ENCODE peak calls at places on chromosome 13, in seven cellular contexts. One of them, this sample, is unnamed.
A peak's percentile ranks its signal among the peaks of the same experiment; 100 is the strongest.

GRCh38 chr13:30864352-30865130 is 41.5 kb upstream of the MEDAG start:
- DNase-seq in body of pancreas: no peak
- DNase-seq in breast epithelium: no peak
- DNase-seq in gastrocnemius medialis: no peak
- DNase-seq in NB4: no peak
- DNase-seq in esophagus squamous epithelium: no peak
- DNase-seq in A549: no peak
- DNase-seq in this sample: peak; percentile 83

GRCh38 chr13:99160415-99160814 is 40.2 kb upstream of the UBAC2 start:
- DNase-seq in body of pancreas: no peak
- DNase-seq in breast epithelium: no peak
- DNase-seq in gastrocnemius medialis: no peak
- DNase-seq in NB4: no peak
- DNase-seq in esophagus squamous epithelium: no peak
- DNase-seq in A549: no peak
- DNase-seq in this sample: no peak

GRCh38 chr13:32852568-32852967 is 163.7 kb upstream of the KL start:
- DNase-seq in body of pancreas: no peak
- DNase-seq in breast epithelium: no peak
- DNase-seq in gastrocnemius medialis: no peak
- DNase-seq in NB4: no peak
- DNase-seq in esophagus squamous epithelium: no peak
- DNase-seq in A549: no peak
- DNase-seq in this sample: no peak

GRCh38 chr13:44976949-44977583 is 12.2 kb downstream of the NUFIP1 start:
- DNase-seq in body of pancreas: peak; percentile 54
- DNase-seq in breast epithelium: no peak
- DNase-seq in gastrocnemius medialis: no peak
- DNase-seq in NB4: no peak
- DNase-seq in esophagus squamous epithelium: no peak
- DNase-seq in A549: no peak
- DNase-seq in this sample: no peak

GRCh38 chr13:24495151-24495729 is 17.3 kb downstream of the PARP4 start:
- DNase-seq in body of pancreas: no peak
- DNase-seq in breast epithelium: no peak
- DNase-seq in gastrocnemius medialis: no peak
- DNase-seq in NB4: no peak
- DNase-seq in esophagus squamous epithelium: no peak
- DNase-seq in A549: no peak
- DNase-seq in this sample: no peak

GRCh38 chr13:75326173-75327131 is 155.5 kb downstream of the TBC1D4 start:
- DNase-seq in body of pancreas: no peak
- DNase-seq in breast epithelium: no peak
- DNase-seq in gastrocnemius medialis: no peak
- DNase-seq in NB4: no peak
- DNase-seq in esophagus squamous epithelium: no peak
- DNase-seq in A549: no peak
- DNase-seq in this sample: no peak

GRCh38 chr13:83943530-83944279 is 61.4 kb upstream of the SLITRK1 start:
- DNase-seq in body of pancreas: peak; percentile 13
- DNase-seq in breast epithelium: no peak
- DNase-seq in gastrocnemius medialis: no peak
- DNase-seq in NB4: no peak
- DNase-seq in esophagus squamous epithelium: no peak
- DNase-seq in A549: no peak
- DNase-seq in this sample: no peak

GRCh38 chr13:90055121-90055520 is 1292.4 kb upstream of the MIR17HG start:
- DNase-seq in body of pancreas: no peak
- DNase-seq in breast epithelium: no peak
- DNase-seq in gastrocnemius medialis: no peak
- DNase-seq in NB4: no peak
- DNase-seq in esophagus squamous epithelium: no peak
- DNase-seq in A549: no peak
- DNase-seq in this sample: no peak

DNA sequence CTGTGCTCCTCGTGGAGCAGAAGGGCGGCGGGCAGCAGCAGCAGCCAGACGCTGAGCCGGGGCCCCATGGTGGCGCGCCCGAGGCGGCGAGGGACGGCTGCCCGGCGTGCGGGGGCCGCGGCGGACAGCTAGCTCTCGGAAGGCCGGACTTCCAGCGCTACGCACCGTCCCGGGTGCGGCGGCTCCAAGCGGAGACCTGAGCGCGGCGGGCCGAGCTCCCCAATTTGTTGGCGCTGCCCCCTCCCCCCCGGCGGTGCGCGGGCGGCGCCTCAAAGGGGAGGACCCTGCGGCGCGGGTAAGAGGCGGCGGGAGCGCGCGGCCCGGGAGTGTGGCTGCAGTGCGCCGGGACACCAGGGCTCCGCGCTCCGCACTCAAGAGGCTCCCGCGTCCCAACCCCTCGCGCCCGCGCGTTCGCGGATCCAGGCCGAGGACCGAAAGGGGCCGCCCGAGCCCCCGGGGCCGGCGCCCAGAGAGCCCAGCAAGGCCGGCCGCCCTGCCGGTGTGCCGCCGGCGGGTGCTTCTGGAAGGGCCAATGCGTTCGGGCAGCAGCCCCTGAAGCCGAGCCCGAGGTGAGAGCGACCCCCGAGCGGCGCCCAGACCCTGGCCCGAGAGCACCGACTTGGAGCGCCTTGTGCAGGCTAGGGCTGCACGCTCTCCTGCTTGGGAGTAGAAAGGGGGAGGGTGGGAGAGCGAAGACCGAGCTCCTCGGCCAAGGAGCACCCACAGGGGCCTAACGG is at the start of the genes COL4A1 and COL4A2:
- DNase-seq in body of pancreas: peak; percentile 47
- DNase-seq in breast epithelium: peak; percentile 57
- DNase-seq in gastrocnemius medialis: peak; percentile 47
- DNase-seq in NB4: no peak
- DNase-seq in esophagus squamous epithelium: no peak
- DNase-seq in A549: no peak
- DNase-seq in this sample: peak; percentile 92
- TF ChIP-seq POLR2A in body of pancreas: peak; percentile 60
- TF ChIP-seq POLR2A in breast epithelium: peak; percentile 20
- TF ChIP-seq POLR2A in gastrocnemius medialis: peak; percentile 93
- TF ChIP-seq POLR2A in NB4: no peak
- TF ChIP-seq POLR2A in esophagus squamous epithelium: peak; percentile 95
- TF ChIP-seq POLR2A in A549: peak; percentile 74
- TF ChIP-seq POLR2A in this sample: no peak

DNA sequence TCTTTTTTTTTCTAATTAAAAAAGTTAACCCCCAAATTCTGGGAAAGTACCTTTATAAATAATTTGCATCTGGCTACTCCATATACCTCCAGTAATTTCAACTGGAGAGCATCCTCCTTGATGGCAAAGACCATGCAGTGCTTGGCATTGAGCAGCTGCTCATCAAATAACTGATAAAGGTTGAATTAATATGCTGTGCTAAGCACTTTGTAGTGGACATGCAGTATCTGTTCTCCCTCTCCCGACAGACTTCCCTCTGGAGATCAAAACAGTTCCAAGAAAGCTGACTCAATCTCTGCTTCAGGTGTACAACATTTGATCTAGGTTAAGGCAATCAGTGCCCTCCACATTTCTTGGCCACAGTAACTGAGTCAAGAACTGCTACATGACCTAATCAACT is 3.3 kb downstream of the SPRYD7 start:
- DNase-seq in body of pancreas: no peak
- DNase-seq in breast epithelium: no peak
- DNase-seq in gastrocnemius medialis: no peak
- DNase-seq in NB4: no peak
- DNase-seq in esophagus squamous epithelium: no peak
- DNase-seq in A549: no peak
- DNase-seq in this sample: no peak
- TF ChIP-seq CTCF in body of pancreas: no peak
- TF ChIP-seq CTCF in breast epithelium: no peak
- TF ChIP-seq CTCF in gastrocnemius medialis: no peak
- TF ChIP-seq CTCF in NB4: no peak
- TF ChIP-seq CTCF in esophagus squamous epithelium: no peak
- TF ChIP-seq CTCF in A549: no peak
- TF ChIP-seq CTCF in this sample: no peak

GRCh38 chr13:40064154-40064713 is 408.8 kb downstream of the COG6 start:
- DNase-seq in body of pancreas: no peak
- DNase-seq in breast epithelium: no peak
- DNase-seq in gastrocnemius medialis: no peak
- DNase-seq in NB4: no peak
- DNase-seq in esophagus squamous epithelium: no peak
- DNase-seq in A549: no peak
- DNase-seq in this sample: no peak
- H3K4me3 ChIP-seq in body of pancreas: no peak overlapping the region
- H3K4me3 ChIP-seq in breast epithelium: no peak overlapping the region
- H3K4me3 ChIP-seq in gastrocnemius medialis: no peak overlapping the region
- H3K4me3 ChIP-seq in NB4: no peak overlapping the region
- H3K4me3 ChIP-seq in esophagus squamous epithelium: no peak overlapping the region
- H3K4me3 ChIP-seq in A549: no peak overlapping the region
- H3K4me3 ChIP-seq in this sample: no peak overlapping the region

GRCh38 chr13:110225007-110225406 is 82.0 kb downstream of the COL4A1 start:
- DNase-seq in body of pancreas: no peak
- DNase-seq in breast epithelium: no peak
- DNase-seq in gastrocnemius medialis: no peak
- DNase-seq in NB4: no peak
- DNase-seq in esophagus squamous epithelium: no peak
- DNase-seq in A549: no peak
- DNase-seq in this sample: no peak
- TF ChIP-seq POLR2A in body of pancreas: no peak
- TF ChIP-seq POLR2A in breast epithelium: no peak
- TF ChIP-seq POLR2A in gastrocnemius medialis: no peak
- TF ChIP-seq POLR2A in NB4: no peak
- TF ChIP-seq POLR2A in esophagus squamous epithelium: no peak
- TF ChIP-seq POLR2A in A549: no peak
- TF ChIP-seq POLR2A in this sample: no peak

GRCh38 chr13:40082644-40083043 is 427.2 kb downstream of the COG6 start:
- DNase-seq in body of pancreas: peak; percentile 34
- DNase-seq in breast epithelium: no peak
- DNase-seq in gastrocnemius medialis: no peak
- DNase-seq in NB4: no peak
- DNase-seq in esophagus squamous epithelium: no peak
- DNase-seq in A549: no peak
- DNase-seq in this sample: no peak
- TF ChIP-seq CTCF in body of pancreas: peak; percentile 26
- TF ChIP-seq CTCF in breast epithelium: no peak
- TF ChIP-seq CTCF in gastrocnemius medialis: no peak
- TF ChIP-seq CTCF in NB4: no peak
- TF ChIP-seq CTCF in esophagus squamous epithelium: no peak
- TF ChIP-seq CTCF in A549: no peak
- TF ChIP-seq CTCF in this sample: no peak

DNA sequence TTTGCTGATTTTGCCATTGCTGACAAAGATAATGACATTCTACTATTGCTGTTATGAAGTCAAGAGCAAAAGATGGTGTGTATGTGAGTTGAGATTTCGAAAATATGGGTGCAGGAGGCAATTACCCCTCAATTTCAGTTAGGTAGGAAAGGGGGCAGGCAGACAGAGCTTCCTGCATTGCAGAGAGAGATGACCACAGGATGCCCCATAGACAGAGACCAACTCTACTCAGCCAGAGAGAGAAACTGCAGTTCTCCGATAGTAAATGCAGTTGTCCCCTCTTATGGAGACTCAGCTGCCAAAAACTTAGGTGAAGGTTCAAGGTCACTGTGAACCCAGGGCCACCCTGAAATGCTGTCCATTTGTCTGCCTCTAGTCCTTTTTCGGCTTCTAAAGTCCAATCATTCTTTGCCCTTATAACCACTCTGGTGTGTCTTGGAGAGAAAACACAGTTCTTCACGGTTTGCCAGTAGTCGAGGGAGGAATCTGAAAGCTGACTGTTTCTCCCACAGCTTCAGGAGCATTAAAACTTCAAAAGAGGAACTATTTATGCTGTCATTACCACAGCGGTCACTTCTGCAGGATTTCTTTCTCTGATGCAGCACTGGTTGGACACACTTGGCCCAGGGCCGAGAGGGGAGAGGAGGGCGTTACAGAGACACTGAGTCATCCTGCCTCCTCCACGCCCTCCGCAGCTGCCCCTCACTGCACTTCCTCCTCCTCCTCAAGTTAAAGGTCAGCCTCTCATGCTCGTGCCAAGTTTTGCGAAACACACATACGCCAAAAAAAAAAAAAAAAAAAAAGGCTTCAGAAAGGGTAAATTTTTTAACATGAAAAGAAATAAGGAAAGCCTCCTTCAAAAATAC is 264.3 kb downstream of the FOXO1 start:
- DNase-seq in body of pancreas: peak; percentile 93
- DNase-seq in breast epithelium: peak; percentile 81
- DNase-seq in gastrocnemius medialis: peak; percentile 95
- DNase-seq in NB4: peak; percentile 100
- DNase-seq in esophagus squamous epithelium: peak; percentile 69
- DNase-seq in A549: peak; percentile 62
- DNase-seq in this sample: peak; percentile 95
- H3K4me3 ChIP-seq in body of pancreas: no peak overlapping the region
- H3K4me3 ChIP-seq in breast epithelium: peak overlapping the region; percentile 17
- H3K4me3 ChIP-seq in gastrocnemius medialis: no peak overlapping the region
- H3K4me3 ChIP-seq in NB4: peak overlapping the region; percentile 58
- H3K4me3 ChIP-seq in esophagus squamous epithelium: no peak overlapping the region
- H3K4me3 ChIP-seq in A549: peak overlapping the region; percentile 21
- H3K4me3 ChIP-seq in this sample: no peak overlapping the region

DNA sequence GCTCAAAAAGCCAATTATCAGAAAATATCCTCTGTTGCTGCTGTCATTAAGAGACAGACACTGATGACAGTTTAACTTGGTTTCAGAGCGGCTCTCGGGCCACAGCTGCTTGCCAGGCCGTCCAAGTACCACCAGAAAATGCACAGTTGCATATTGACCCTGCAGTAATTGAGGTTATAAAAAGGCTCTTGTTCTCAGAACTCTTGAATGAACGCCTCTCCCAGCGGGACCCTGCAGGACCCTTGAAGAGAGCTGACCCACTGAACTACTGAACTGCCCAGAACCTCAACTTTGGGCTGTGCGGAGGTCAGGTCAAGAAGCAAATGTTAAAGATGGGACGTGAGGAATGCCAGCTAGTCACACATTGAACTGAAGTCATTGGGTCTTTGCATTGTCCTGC is 1559.0 kb upstream of the SLC10A2 start:
- DNase-seq in body of pancreas: no peak
- DNase-seq in breast epithelium: no peak
- DNase-seq in gastrocnemius medialis: no peak
- DNase-seq in NB4: no peak
- DNase-seq in esophagus squamous epithelium: no peak
- DNase-seq in A549: no peak
- DNase-seq in this sample: no peak
- TF ChIP-seq POLR2A in body of pancreas: no peak
- TF ChIP-seq POLR2A in breast epithelium: no peak
- TF ChIP-seq POLR2A in gastrocnemius medialis: no peak
- TF ChIP-seq POLR2A in NB4: no peak
- TF ChIP-seq POLR2A in esophagus squamous epithelium: no peak
- TF ChIP-seq POLR2A in A549: no peak
- TF ChIP-seq POLR2A in this sample: no peak

GRCh38 chr13:38900188-38900587 is 90.4 kb downstream of the STOML3 start:
- DNase-seq in body of pancreas: no peak
- DNase-seq in breast epithelium: no peak
- DNase-seq in gastrocnemius medialis: no peak
- DNase-seq in NB4: peak; percentile 11
- DNase-seq in esophagus squamous epithelium: no peak
- DNase-seq in A549: peak; percentile 1
- DNase-seq in this sample: no peak
- TF ChIP-seq CTCF in body of pancreas: no peak
- TF ChIP-seq CTCF in breast epithelium: no peak
- TF ChIP-seq CTCF in gastrocnemius medialis: no peak
- TF ChIP-seq CTCF in NB4: peak; percentile 39
- TF ChIP-seq CTCF in esophagus squamous epithelium: no peak
- TF ChIP-seq CTCF in A549: no peak
- TF ChIP-seq CTCF in this sample: no peak

This sample was measured in lower leg skin.